ENCODE peak calls at places on chromosomes 16 and 17, in seven cellular contexts. G is H9, H is neuronal stem cell, D is mesendoderm, U is IMR-90, A is H1, Y is mesenchymal stem cell. S is an unnamed sample.
A peak's percentile ranks its signal among the peaks of the same experiment; 100 is the strongest.

GRCh38 chr17:35841505-35841904 is 27.2 kb downstream of the HEATR9 start:
- DNase-seq in G (no peak), H (no peak), D (no peak), U (peak; percentile 27), A (no peak), Y (peak; percentile 17), S (no peak)

GRCh38 chr17:9271989-9272388 is 250.7 kb downstream of the NTN1 start:
- DNase-seq in G (no peak), H (no peak), D (no peak), U (no peak), A (no peak), Y (no peak), S (no peak)

GRCh38 chr17:82457071-82457789 is 1.3 kb upstream of the NARF start:
- DNase-seq in G (no peak), H (no peak), D (no peak), U (no peak), A (no peak), Y (peak; percentile 33), S (no peak)

GRCh38 chr16:49742428-49743205 is 113.3 kb downstream of the ZNF423 start:
- DNase-seq in G (no peak), H (no peak), D (no peak), U (no peak), A (no peak), Y (no peak), S (no peak)

GRCh38 chr17:82667668-82668000 is 19.4 kb upstream of the WDR45B start:
- DNase-seq in G (no peak), H (no peak), D (no peak), U (no peak), A (no peak), Y (no peak), S (no peak)

GRCh38 chr17:79707931-79708891 is 22.5 kb upstream of the ENPP7 start:
- DNase-seq in G (peak; percentile 79), H (peak; percentile 65), D (peak; percentile 46), U (peak; percentile 38), A (peak; percentile 92), Y (peak; percentile 44), S (peak; percentile 11)

GRCh38 chr17:38727661-38728220 is 2.4 kb upstream of the CISD3 start:
- DNase-seq in G (no peak), H (no peak), D (no peak), U (no peak), A (no peak), Y (no peak), S (peak; percentile 10)

GRCh38 chr17:9170336-9170735 is 149.0 kb downstream of the NTN1 start:
- DNase-seq in G (no peak), H (no peak), D (no peak), U (no peak), A (no peak), Y (no peak), S (no peak)

GRCh38 chr17:79027274-79027924 is 3.4 kb downstream of the C1QTNF1 start:
- DNase-seq in G (no peak), H (no peak), D (peak; percentile 58), U (no peak), A (no peak), Y (no peak), S (no peak)

GRCh38 chr17:74595037-74595436 is 3.0 kb upstream of the CD300LD start:
- DNase-seq in G (no peak), H (no peak), D (no peak), U (no peak), A (no peak), Y (no peak), S (no peak)

GRCh38 chr17:74599023-74599399 is 6.9 kb upstream of the CD300LD start:
- DNase-seq in G (no peak), H (no peak), D (no peak), U (no peak), A (no peak), Y (no peak), S (no peak)

GRCh38 chr17:74601944-74602572 is 10.0 kb upstream of the CD300LD start:
- DNase-seq in G (peak; percentile 70), H (peak; percentile 14), D (peak; percentile 55), U (peak; percentile 15), A (peak; percentile 65), Y (peak; percentile 20), S (peak; percentile 14)

GRCh38 chr17:74599531-74599939 is 7.5 kb upstream of the CD300LD start:
- DNase-seq in G (no peak), H (no peak), D (no peak), U (no peak), A (no peak), Y (no peak), S (peak; percentile 21)

DNA sequence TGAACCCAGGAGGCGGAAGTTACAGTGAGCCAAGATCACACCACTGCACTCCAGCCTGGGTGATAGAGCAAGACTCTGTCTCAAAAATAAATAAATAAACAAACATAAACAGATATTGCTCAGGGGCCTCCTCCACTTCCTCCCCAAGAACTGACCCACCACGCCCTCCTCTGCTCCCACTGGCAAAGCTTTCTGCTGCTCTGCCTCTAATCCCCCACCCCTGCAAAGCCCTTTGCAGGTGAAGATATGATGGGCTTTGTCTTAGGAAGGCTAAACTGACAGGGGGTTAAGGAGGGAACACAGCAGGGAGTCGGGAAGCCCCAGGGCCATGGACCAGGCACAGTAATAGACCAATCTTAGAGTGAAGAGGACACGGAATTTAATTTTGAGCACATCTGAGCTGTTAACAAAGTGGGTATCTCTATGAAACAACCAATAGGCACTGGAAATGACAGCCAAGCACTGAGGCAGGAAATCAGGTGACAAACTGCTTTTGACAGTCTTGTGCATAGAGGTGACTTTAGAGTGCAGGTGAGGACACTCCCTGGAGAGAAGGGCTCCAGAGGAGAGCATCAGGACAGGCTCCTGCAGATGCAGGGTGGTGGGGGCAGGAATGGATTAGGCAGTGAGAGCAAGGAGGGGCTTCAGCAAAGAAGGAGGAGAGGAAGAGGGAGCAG is 6.4 kb upstream of the CD300LD start:
- DNase-seq in G (no peak), H (no peak), D (no peak), U (no peak), A (no peak), Y (no peak), S (no peak)
- H2BK120ac ChIP-seq in G (no peak overlapping the region), H (no peak overlapping the region), D (no peak overlapping the region), U (no peak overlapping the region), A (no peak overlapping the region), Y (no peak overlapping the region), S (no peak overlapping the region)

GRCh38 chr16:29790183-29790948 is at the start of gene KIF22:
- DNase-seq in G (peak; percentile 99), H (peak; percentile 99), D (peak; percentile 99), U (peak; percentile 98), A (peak; percentile 99), Y (peak; percentile 98), S (peak; percentile 100)

GRCh38 chr16:29794231-29794710 is 3.7 kb downstream of the KIF22 start:
- DNase-seq in G (no peak), H (no peak), D (no peak), U (no peak), A (no peak), Y (no peak), S (no peak)

GRCh38 chr16:29790949-29791844 is 646 bp downstream of the KIF22 start:
- DNase-seq in G (no peak), H (no peak), D (no peak), U (no peak), A (no peak), Y (peak; percentile 25), S (peak; percentile 25)

GRCh38 chr16:29791845-29792797 is 1.6 kb downstream of the KIF22 start:
- DNase-seq in G (no peak), H (no peak), D (no peak), U (no peak), A (no peak), Y (no peak), S (no peak)

DNA sequence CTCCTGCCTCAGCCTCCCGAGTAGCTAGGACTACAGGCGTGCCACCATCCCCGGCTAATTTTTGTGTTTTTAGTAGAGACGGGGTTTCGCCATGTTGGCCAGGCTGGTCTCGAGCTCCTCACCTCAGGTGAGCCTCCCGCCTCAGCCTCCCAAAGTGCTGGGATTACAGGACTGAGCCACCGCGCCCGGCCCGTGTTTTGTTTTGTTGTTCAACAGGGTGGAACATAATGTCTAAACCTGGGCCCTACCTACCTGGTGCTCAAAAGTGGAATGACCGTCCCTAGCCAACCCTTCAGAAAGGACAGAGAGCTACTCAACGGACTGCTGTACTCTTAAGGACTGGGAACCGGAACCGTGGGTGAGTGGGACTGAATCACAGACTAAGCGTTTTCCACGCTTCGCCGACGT is 772 bp upstream of the KIF22 start:
- DNase-seq in G (no peak), H (no peak), D (no peak), U (no peak), A (no peak), Y (no peak), S (no peak)
- H3K4me1 ChIP-seq in G (no peaks in the 10 kb centered on the region), H (peaks cover 11% of the 10 kb centered on the region), D (peaks cover 12% of the 10 kb centered on the region), U (peaks cover 5% of the 10 kb centered on the region), A (peaks cover 4% of the 10 kb centered on the region), Y (peaks cover 15% of the 10 kb centered on the region), S (peaks cover 23% of the 10 kb centered on the region)

GRCh38 chr16:69084301-69084700 is 21.2 kb upstream of the HAS3 start:
- DNase-seq in G (no peak), H (no peak), D (no peak), U (peak; percentile 53), A (no peak), Y (no peak), S (peak; percentile 71)
- H2BK120ac ChIP-seq in G (no peak overlapping the region), H (no peak overlapping the region), D (no peak overlapping the region), U (no peak overlapping the region), A (no peak overlapping the region), Y (no peak overlapping the region), S (no peak overlapping the region)

GRCh38 chr17:6657633-6658287 is 6.2 kb downstream of the C17orf100 start:
- DNase-seq in G (peak; percentile 48), H (no peak), D (no peak), U (no peak), A (no peak), Y (no peak), S (no peak)

GRCh38 chr17:6651483-6652452 is at the start of the genes C17orf100 and MED31:
- DNase-seq in G (peak; percentile 98), H (peak; percentile 83), D (peak; percentile 99), U (peak; percentile 85), A (peak; percentile 97), Y (peak; percentile 97), S (peak; percentile 98)

GRCh38 chr17:6660765-6661463 is 9.4 kb downstream of the C17orf100 start:
- DNase-seq in G (peak; percentile 24), H (no peak), D (no peak), U (no peak), A (no peak), Y (no peak), S (no peak)

GRCh38 chr17:6660101-6660500 is 8.5 kb downstream of the C17orf100 start:
- DNase-seq in G (peak; percentile 24), H (no peak), D (no peak), U (no peak), A (no peak), Y (no peak), S (no peak)

DNA sequence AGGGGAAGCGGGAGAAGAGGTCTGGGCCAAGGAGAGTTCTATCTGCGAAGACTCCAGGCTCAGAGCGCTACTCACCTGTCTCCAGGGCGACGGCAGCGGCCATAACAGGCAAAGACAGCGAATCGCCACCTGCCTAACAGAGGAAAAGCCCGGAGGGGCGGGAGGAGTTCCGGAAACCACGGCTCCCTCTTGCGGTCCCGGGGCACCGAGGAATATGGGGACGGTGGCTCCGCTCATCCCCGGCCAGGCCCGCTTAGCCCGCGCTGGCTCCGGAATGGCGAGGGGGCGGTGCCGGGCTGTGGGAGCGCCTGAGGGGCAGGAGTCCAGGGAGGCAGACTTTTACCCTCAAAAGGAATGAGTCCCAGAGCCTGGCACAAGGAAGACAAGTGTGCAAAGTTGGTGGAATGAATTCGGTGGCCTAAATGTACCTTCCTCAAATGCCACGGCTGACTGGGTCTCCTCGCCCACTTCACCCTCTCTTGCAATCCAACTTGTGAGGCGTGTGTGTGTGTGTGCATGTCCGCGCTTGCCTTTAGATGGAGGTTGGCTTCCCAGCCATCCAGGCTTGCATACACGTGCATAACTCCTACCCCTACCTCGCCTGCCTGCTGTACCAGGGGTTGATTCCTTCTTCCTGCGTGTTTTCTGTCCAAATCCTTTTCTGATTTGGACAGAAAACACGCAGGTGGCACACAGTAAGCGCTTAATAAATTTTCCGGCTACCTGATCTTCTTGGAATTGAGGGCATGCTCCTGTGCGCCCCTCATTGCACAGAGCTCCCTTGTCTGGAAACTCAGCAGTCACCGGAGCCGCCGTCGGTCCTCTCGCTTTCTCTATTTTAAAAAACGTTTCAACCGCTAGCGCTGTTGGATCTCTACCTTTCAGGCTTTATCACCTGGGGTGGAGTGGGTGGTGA is 3.5 kb downstream of the C17orf100 start:
- DNase-seq in G (peak; percentile 84), H (no peak), D (peak; percentile 85), U (no peak), A (peak; percentile 80), Y (peak; percentile 24), S (peak; percentile 30)
- H3K4me1 ChIP-seq in G (peaks cover 4% of the 10 kb centered on the region), H (peaks cover 31% of the 10 kb centered on the region), D (peaks cover 3% of the 10 kb centered on the region), U (peaks cover 6% of the 10 kb centered on the region), A (peaks cover 3% of the 10 kb centered on the region), Y (peaks cover 15% of the 10 kb centered on the region), S (peaks cover 12% of the 10 kb centered on the region)

S was measured in trophoblast cell.